ENCODE peak calls at places on chromosome 20, in seven cellular contexts. F is astrocyte of the spinal cord; W is esophagus squamous epithelium; Q is cardiac fibroblast; D is tibial artery; M is CD8-positive, alpha-beta T cell; K is psoas muscle. G is an unnamed sample.

GRCh38 chr20:44053046-44053445 is 133.9 kb downstream of the JPH2 start:
- DNase-seq in F (no peak), W (no peak), Q (no peak), D (no peak), M (no peak), K (no peak), G (no peak)

GRCh38 chr20:53827996-53828672 is 234.5 kb upstream of the ZNF217 start:
- DNase-seq in F (peak), W (no peak), Q (peak), D (no peak), M (no peak), K (no peak), G (peak)

GRCh38 chr20:19212524-19213502 is at the start of gene SLC24A3:
- DNase-seq in F (peak), W (no peak), Q (peak), D (peak), M (no peak), K (peak), G (peak)

GRCh38 chr20:53901064-53901463 is 169.3 kb downstream of the BCAS1 start:
- DNase-seq in F (peak), W (no peak), Q (peak), D (no peak), M (no peak), K (no peak), G (peak)

GRCh38 chr20:10784337-10785183 is 110.8 kb upstream of the JAG1 start:
- DNase-seq in F (no peak), W (no peak), Q (no peak), D (no peak), M (no peak), K (no peak), G (no peak)

GRCh38 chr20:37383229-37383989 is 37.5 kb downstream of the SRC start:
- DNase-seq in F (peak), W (no peak), Q (peak), D (peak), M (no peak), K (no peak), G (no peak)

GRCh38 chr20:49885558-49886332 is 29.6 kb downstream of the SPATA2 start:
- DNase-seq in F (no peak), W (no peak), Q (no peak), D (no peak), M (no peak), K (no peak), G (no peak)

GRCh38 chr20:38001981-38002380 is 31.3 kb downstream of the TTI1 start:
- DNase-seq in F (no peak), W (no peak), Q (no peak), D (no peak), M (no peak), K (no peak), G (peak)

GRCh38 chr20:3811421-3812258 is 8.7 kb upstream of the AP5S1 start:
- DNase-seq in F (peak), W (peak), Q (peak), D (peak), M (peak), K (peak), G (peak)

GRCh38 chr20:44576297-44576696 is 6.1 kb upstream of the PKIG start:
- DNase-seq in F (peak), W (no peak), Q (peak), D (no peak), M (no peak), K (no peak), G (peak)

GRCh38 chr20:56628873-56629463 is at the start of gene TFAP2C:
- DNase-seq in F (peak), W (no peak), Q (no peak), D (peak), M (no peak), K (peak), G (peak)

GRCh38 chr20:54155736-54156317 is 18.0 kb downstream of the CYP24A1 start:
- DNase-seq in F (no peak), W (no peak), Q (no peak), D (no peak), M (no peak), K (no peak), G (no peak)

GRCh38 chr20:37519508-37520416 is 1.3 kb upstream of the NNAT start:
- DNase-seq in F (peak), W (no peak), Q (no peak), D (no peak), M (no peak), K (no peak), G (peak)

GRCh38 chr20:57397004-57397692 is 6.0 kb downstream of the RBM38 start:
- DNase-seq in F (no peak), W (no peak), Q (no peak), D (no peak), M (no peak), K (peak), G (no peak)

GRCh38 chr20:1830240-1830639 is 65.0 kb upstream of the SIRPA start:
- DNase-seq in F (peak), W (no peak), Q (peak), D (no peak), M (no peak), K (peak), G (peak)

GRCh38 chr20:50056951-50057403 is 56.0 kb downstream of the UBE2V1 start:
- DNase-seq in F (no peak), W (no peak), Q (no peak), D (no peak), M (no peak), K (no peak), G (no peak)

GRCh38 chr20:57657537-57658446 is 37.6 kb upstream of the ZBP1 start:
- DNase-seq in F (no peak), W (no peak), Q (no peak), D (no peak), M (peak), K (peak), G (no peak)

GRCh38 chr20:50311308-50312001 is 120.8 kb downstream of the CEBPB start:
- DNase-seq in F (no peak), W (no peak), Q (no peak), D (no peak), M (no peak), K (no peak), G (no peak)

GRCh38 chr20:38589351-38589750 is 8.4 kb downstream of the ADIG start:
- DNase-seq in F (no peak), W (no peak), Q (no peak), D (no peak), M (no peak), K (no peak), G (no peak)

GRCh38 chr20:38892091-38892981 is 33.9 kb upstream of the FAM83D start:
- DNase-seq in F (no peak), W (no peak), Q (no peak), D (no peak), M (no peak), K (no peak), G (no peak)

GRCh38 chr20:20215976-20216727 is 151.8 kb upstream of the INSM1 start:
- DNase-seq in F (no peak), W (no peak), Q (no peak), D (no peak), M (no peak), K (no peak), G (no peak)

GRCh38 chr20:42093542-42094440 is 475.6 kb upstream of the CHD6 start:
- DNase-seq in F (no peak), W (no peak), Q (no peak), D (no peak), M (no peak), K (no peak), G (no peak)

GRCh38 chr20:10201321-10201870 is 17.2 kb upstream of the SNAP25 start:
- DNase-seq in F (peak), W (no peak), Q (no peak), D (no peak), M (no peak), K (no peak), G (peak)

GRCh38 chr20:10511507-10512231 is 76.6 kb downstream of the SLX4IP start:
- DNase-seq in F (peak), W (peak), Q (peak), D (peak), M (peak), K (peak), G (peak)

GRCh38 chr20:4978050-4978918 is 23.0 kb downstream of the SLC23A2 start:
- DNase-seq in F (no peak), W (no peak), Q (no peak), D (no peak), M (no peak), K (no peak), G (no peak)

GRCh38 chr20:46058656-46059281 is 29.8 kb downstream of the SLC12A5 start:
- DNase-seq in F (no peak), W (no peak), Q (no peak), D (no peak), M (no peak), K (no peak), G (no peak)

GRCh38 chr20:37863289-37863688 is 39.6 kb upstream of the VSTM2L start:
- DNase-seq in F (no peak), W (no peak), Q (no peak), D (no peak), M (no peak), K (no peak), G (no peak)

GRCh38 chr20:5844063-5844681 is 94.0 kb downstream of the SHLD1 start:
- DNase-seq in F (peak), W (no peak), Q (peak), D (no peak), M (no peak), K (no peak), G (peak)

GRCh38 chr20:10219452-10219791 is 792 bp downstream of the SNAP25 start:
- DNase-seq in F (peak), W (no peak), Q (peak), D (peak), M (peak), K (peak), G (peak)

GRCh38 chr20:57263127-57263609 is 3.3 kb downstream of the BMP7 start:
- DNase-seq in F (no peak), W (no peak), Q (no peak), D (no peak), M (no peak), K (no peak), G (no peak)

GRCh38 chr20:38628580-38629470 is 27.2 kb downstream of the ARHGAP40 start:
- DNase-seq in F (no peak), W (no peak), Q (no peak), D (no peak), M (no peak), K (no peak), G (no peak)

GRCh38 chr20:33812673-33813462 is 1.7 kb downstream of the CHMP4B start:
- DNase-seq in F (peak), W (no peak), Q (peak), D (no peak), M (no peak), K (no peak), G (peak)

GRCh38 chr20:50980071-50980681 is 21.6 kb downstream of the MOCS3 start:
- DNase-seq in F (peak), W (no peak), Q (peak), D (no peak), M (no peak), K (no peak), G (peak)

GRCh38 chr20:58880994-58881752 is 28.7 kb downstream of the GNAS start:
- DNase-seq in F (no peak), W (no peak), Q (no peak), D (no peak), M (no peak), K (no peak), G (no peak)
- TF ChIP-seq CTCF in F (no peak), W (peak), Q (no peak), D (no peak), M (no peak), K (no peak), G (peak)

GRCh38 chr20:24468401-24469115 is 871 bp upstream of the SYNDIG1 start:
- DNase-seq in F (no peak), W (no peak), Q (no peak), D (no peak), M (no peak), K (no peak), G (no peak)
- H3K4me3 ChIP-seq in F (peak), W (peak), Q (no peak), D (peak), M (no peak), K (peak), G (peak)

GRCh38 chr20:32482251-32483220 is 102.6 kb downstream of the NOL4L start:
- DNase-seq in F (no peak), W (no peak), Q (no peak), D (peak), M (peak), K (peak), G (peak)

GRCh38 chr20:32484221-32485125 is 100.7 kb downstream of the NOL4L start:
- DNase-seq in F (no peak), W (no peak), Q (peak), D (peak), M (no peak), K (peak), G (peak)

GRCh38 chr20:32485126-32485769 is 99.9 kb downstream of the NOL4L start:
- DNase-seq in F (peak), W (no peak), Q (peak), D (peak), M (peak), K (peak), G (peak)

GRCh38 chr20:32481311-32482103 is 103.6 kb downstream of the NOL4L start:
- DNase-seq in F (no peak), W (no peak), Q (no peak), D (no peak), M (no peak), K (no peak), G (peak)

DNA sequence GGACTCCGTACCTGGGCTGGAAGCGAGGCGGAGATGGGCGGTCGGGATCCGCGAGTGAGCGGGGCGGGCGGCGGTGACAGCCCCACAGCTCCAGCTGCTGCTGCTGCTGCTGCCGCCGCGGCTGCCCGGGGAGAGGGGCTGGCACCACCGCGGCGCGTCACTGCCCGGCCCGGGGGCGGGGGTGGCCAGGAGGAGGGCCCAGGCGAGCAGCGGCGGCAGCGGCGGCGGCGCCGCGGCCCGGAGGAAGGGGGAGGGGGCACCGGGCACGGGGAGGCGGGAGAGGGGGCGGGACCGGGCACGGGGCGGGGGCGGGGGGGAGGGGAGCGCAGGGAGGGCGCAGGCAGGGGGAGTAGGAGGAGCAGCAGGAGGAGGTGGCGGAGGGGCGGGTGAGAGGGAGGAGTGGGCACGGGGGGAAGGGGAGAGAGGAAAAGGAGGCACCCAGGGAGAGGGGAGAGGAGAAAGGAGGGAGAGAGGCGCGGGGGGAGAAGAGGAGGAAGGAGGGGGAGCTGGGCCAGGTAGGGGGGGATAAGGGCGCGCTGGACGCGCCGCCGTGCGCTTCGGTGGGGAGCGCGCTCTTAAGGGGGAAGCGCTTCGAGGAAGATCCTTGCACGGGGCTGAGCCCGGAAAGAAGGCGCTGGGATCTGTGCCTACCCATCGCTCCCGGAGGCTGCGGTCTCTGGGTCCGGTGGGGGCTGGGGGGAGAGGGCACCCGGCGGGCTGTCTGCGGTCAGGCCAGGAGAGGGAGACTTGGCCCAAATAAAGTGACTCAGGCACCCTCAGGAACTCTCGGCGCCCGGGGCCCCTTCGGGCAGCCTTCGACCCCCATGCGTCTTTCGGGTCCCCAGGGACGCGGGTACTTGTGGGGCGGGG is 101.5 kb downstream of the NOL4L start:
- DNase-seq in F (peak), W (no peak), Q (peak), D (peak), M (peak), K (peak), G (peak)
- TF ChIP-seq CTCF in F (peak), W (no peak), Q (no peak), D (no peak), M (no peak), K (no peak), G (no peak)

GRCh38 chr20:62972270-62973032 is 19.9 kb downstream of the SLC17A9 start:
- DNase-seq in F (peak), W (peak), Q (peak), D (peak), M (peak), K (peak), G (peak)
- H3K4me3 ChIP-seq in F (no peak), W (peak), Q (peak), D (peak), M (peak), K (peak), G (no peak)